ENCODE peak calls at places on chromosomes 3 and 15, in seven cellular contexts. One of them, this sample, is unnamed.

GRCh38 chr3:168034152-168034928 is 61.4 kb downstream of the GOLIM4 start:
- DNase-seq in GM23338: no peak
- DNase-seq in heart left ventricle: no peak
- DNase-seq in CD8-positive, alpha-beta T cell: no peak
- DNase-seq in upper lobe of left lung: no peak
- DNase-seq in sigmoid colon: no peak
- DNase-seq in CD4-positive, alpha-beta T cell: no peak
- DNase-seq in this sample: no peak

GRCh38 chr3:83873550-83873949 is 1085.2 kb upstream of the CADM2 start:
- DNase-seq in CD8-positive, alpha-beta T cell: no peak
- DNase-seq in heart left ventricle: no peak
- DNase-seq in upper lobe of left lung: no peak
- DNase-seq in CD4-positive, alpha-beta T cell: no peak
- DNase-seq in sigmoid colon: no peak
- DNase-seq in GM23338: no peak
- DNase-seq in this sample: no peak

GRCh38 chr3:43638594-43639447 is 17.0 kb upstream of the ANO10 start:
- DNase-seq in CD4-positive, alpha-beta T cell: peak; percentile 25
- DNase-seq in CD8-positive, alpha-beta T cell: no peak
- DNase-seq in sigmoid colon: no peak
- DNase-seq in heart left ventricle: no peak
- DNase-seq in upper lobe of left lung: peak; percentile 77
- DNase-seq in GM23338: peak; percentile 56
- DNase-seq in this sample: no peak

GRCh38 chr3:187550446-187550845 is 119.7 kb downstream of the SST start:
- DNase-seq in sigmoid colon: no peak
- DNase-seq in heart left ventricle: no peak
- DNase-seq in GM23338: no peak
- DNase-seq in upper lobe of left lung: no peak
- DNase-seq in CD8-positive, alpha-beta T cell: no peak
- DNase-seq in CD4-positive, alpha-beta T cell: no peak
- DNase-seq in this sample: no peak

GRCh38 chr3:166955549-166955948 is 424.5 kb downstream of the ZBBX start:
- DNase-seq in CD4-positive, alpha-beta T cell: no peak
- DNase-seq in CD8-positive, alpha-beta T cell: no peak
- DNase-seq in sigmoid colon: no peak
- DNase-seq in GM23338: no peak
- DNase-seq in upper lobe of left lung: no peak
- DNase-seq in heart left ventricle: no peak
- DNase-seq in this sample: no peak

GRCh38 chr15:71201471-71201870 is 86.2 kb downstream of the THSD4 start:
- DNase-seq in upper lobe of left lung: peak; percentile 71
- DNase-seq in sigmoid colon: no peak
- DNase-seq in CD8-positive, alpha-beta T cell: no peak
- DNase-seq in heart left ventricle: no peak
- DNase-seq in CD4-positive, alpha-beta T cell: no peak
- DNase-seq in GM23338: no peak
- DNase-seq in this sample: no peak

GRCh38 chr3:42061042-42061710 is 30.0 kb upstream of the TRAK1 start:
- DNase-seq in sigmoid colon: no peak
- DNase-seq in heart left ventricle: peak; percentile 42
- DNase-seq in GM23338: no peak
- DNase-seq in CD4-positive, alpha-beta T cell: no peak
- DNase-seq in CD8-positive, alpha-beta T cell: no peak
- DNase-seq in upper lobe of left lung: no peak
- DNase-seq in this sample: no peak

GRCh38 chr3:49803464-49804140 is 541 bp downstream of the INKA1 start:
- DNase-seq in GM23338: peak; percentile 76
- DNase-seq in CD4-positive, alpha-beta T cell: peak; percentile 31
- DNase-seq in upper lobe of left lung: no peak
- DNase-seq in sigmoid colon: peak; percentile 73
- DNase-seq in heart left ventricle: peak; percentile 62
- DNase-seq in CD8-positive, alpha-beta T cell: peak; percentile 65
- DNase-seq in this sample: peak; percentile 51

GRCh38 chr15:70820214-70820613 is 33.7 kb downstream of the LARP6 start:
- DNase-seq in CD4-positive, alpha-beta T cell: no peak
- DNase-seq in heart left ventricle: no peak
- DNase-seq in CD8-positive, alpha-beta T cell: no peak
- DNase-seq in upper lobe of left lung: no peak
- DNase-seq in sigmoid colon: no peak
- DNase-seq in GM23338: no peak
- DNase-seq in this sample: no peak

GRCh38 chr3:35745802-35746484 is 106.6 kb downstream of the ARPP21 start:
- DNase-seq in heart left ventricle: no peak
- DNase-seq in upper lobe of left lung: no peak
- DNase-seq in GM23338: no peak
- DNase-seq in CD8-positive, alpha-beta T cell: no peak
- DNase-seq in sigmoid colon: no peak
- DNase-seq in CD4-positive, alpha-beta T cell: no peak
- DNase-seq in this sample: no peak

GRCh38 chr3:23761440-23761896 is 44.3 kb upstream of the UBE2E1 start:
- DNase-seq in CD8-positive, alpha-beta T cell: no peak
- DNase-seq in heart left ventricle: no peak
- DNase-seq in sigmoid colon: no peak
- DNase-seq in GM23338: peak; percentile 76
- DNase-seq in upper lobe of left lung: no peak
- DNase-seq in CD4-positive, alpha-beta T cell: no peak
- DNase-seq in this sample: no peak

GRCh38 chr3:10448544-10448943 is 56.8 kb downstream of the ATP2B2 start:
- DNase-seq in CD8-positive, alpha-beta T cell: no peak
- DNase-seq in heart left ventricle: no peak
- DNase-seq in sigmoid colon: no peak
- DNase-seq in GM23338: no peak
- DNase-seq in CD4-positive, alpha-beta T cell: no peak
- DNase-seq in upper lobe of left lung: no peak
- DNase-seq in this sample: no peak
- H3K27ac ChIP-seq in CD8-positive, alpha-beta T cell: no peak overlapping the region
- H3K27ac ChIP-seq in heart left ventricle: no peak overlapping the region
- H3K27ac ChIP-seq in sigmoid colon: no peak overlapping the region
- H3K27ac ChIP-seq in GM23338: no peak overlapping the region
- H3K27ac ChIP-seq in CD4-positive, alpha-beta T cell: no peak overlapping the region
- H3K27ac ChIP-seq in upper lobe of left lung: no peak overlapping the region
- H3K27ac ChIP-seq in this sample: no peak overlapping the region

DNA sequence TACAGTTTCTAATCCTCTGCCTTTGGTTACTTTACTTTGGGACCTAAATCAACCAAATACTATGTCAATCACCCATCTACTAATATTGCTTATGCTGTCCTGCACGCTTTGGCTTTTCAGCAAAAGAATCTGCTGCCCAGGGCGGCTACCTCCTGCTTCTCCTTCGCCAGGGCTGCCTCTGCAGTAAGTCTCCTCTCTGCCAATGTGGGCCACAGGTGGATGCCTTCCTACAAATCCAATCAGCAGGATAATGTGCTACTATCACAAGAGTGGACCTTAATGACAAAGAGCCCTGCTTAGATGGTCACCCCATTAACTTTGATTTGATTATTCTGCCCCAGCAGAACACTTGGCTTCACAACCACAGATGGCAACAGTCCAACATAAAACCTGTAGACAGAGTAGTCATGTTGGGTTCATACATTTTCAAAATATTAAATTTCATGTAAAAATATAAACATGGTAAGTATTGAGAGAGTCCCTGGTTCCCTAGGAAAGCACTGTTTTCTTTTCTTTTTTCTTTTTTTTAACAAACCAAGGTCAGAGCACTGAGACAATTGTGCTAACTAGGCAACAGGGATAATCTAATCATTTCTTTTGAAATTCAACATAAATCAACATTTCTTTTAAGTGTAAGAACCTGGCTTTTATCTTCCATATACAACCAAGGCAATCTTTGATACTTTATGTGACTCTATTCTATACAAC is 298.3 kb downstream of the ZBTB20 start:
- DNase-seq in GM23338: no peak
- DNase-seq in CD8-positive, alpha-beta T cell: no peak
- DNase-seq in sigmoid colon: no peak
- DNase-seq in CD4-positive, alpha-beta T cell: no peak
- DNase-seq in heart left ventricle: no peak
- DNase-seq in upper lobe of left lung: no peak
- DNase-seq in this sample: no peak
- H3K27ac ChIP-seq in GM23338: no peak overlapping the region
- H3K27ac ChIP-seq in CD8-positive, alpha-beta T cell: no peak overlapping the region
- H3K27ac ChIP-seq in sigmoid colon: peak overlapping the region; percentile 54
- H3K27ac ChIP-seq in CD4-positive, alpha-beta T cell: no peak overlapping the region
- H3K27ac ChIP-seq in heart left ventricle: no peak overlapping the region
- H3K27ac ChIP-seq in upper lobe of left lung: no peak overlapping the region
- H3K27ac ChIP-seq in this sample: no peak overlapping the region

DNA sequence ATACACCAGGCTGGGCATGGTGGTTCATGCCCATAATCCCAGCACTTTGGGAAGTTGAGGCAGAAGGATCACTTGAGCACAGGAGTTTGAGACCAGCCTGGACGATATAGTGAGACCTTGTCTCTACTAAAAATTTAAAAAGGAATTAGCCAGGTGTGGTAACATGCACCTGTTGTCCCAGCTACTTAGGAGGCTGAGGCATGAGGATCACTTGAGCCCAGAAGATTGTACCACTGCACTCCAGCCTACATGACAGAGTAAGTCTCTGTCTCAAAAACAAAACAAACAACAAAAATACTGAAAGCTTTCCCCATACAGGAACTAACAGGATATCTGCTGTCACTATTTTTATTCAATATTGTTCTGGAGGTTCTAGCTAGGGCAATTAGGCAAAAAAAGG is 20.9 kb downstream of the GREM1 start:
- DNase-seq in CD8-positive, alpha-beta T cell: no peak
- DNase-seq in upper lobe of left lung: no peak
- DNase-seq in CD4-positive, alpha-beta T cell: no peak
- DNase-seq in sigmoid colon: no peak
- DNase-seq in heart left ventricle: no peak
- DNase-seq in GM23338: no peak
- DNase-seq in this sample: no peak
- H3K27ac ChIP-seq in CD8-positive, alpha-beta T cell: no peak overlapping the region
- H3K27ac ChIP-seq in upper lobe of left lung: no peak overlapping the region
- H3K27ac ChIP-seq in CD4-positive, alpha-beta T cell: no peak overlapping the region
- H3K27ac ChIP-seq in sigmoid colon: no peak overlapping the region
- H3K27ac ChIP-seq in heart left ventricle: no peak overlapping the region
- H3K27ac ChIP-seq in GM23338: no peak overlapping the region
- H3K27ac ChIP-seq in this sample: no peak overlapping the region

GRCh38 chr3:193895409-193895808 is 240.5 kb upstream of the HES1 start:
- DNase-seq in GM23338: no peak
- DNase-seq in sigmoid colon: no peak
- DNase-seq in heart left ventricle: no peak
- DNase-seq in CD8-positive, alpha-beta T cell: no peak
- DNase-seq in CD4-positive, alpha-beta T cell: no peak
- DNase-seq in upper lobe of left lung: no peak
- DNase-seq in this sample: no peak
- H3K27ac ChIP-seq in GM23338: no peak overlapping the region
- H3K27ac ChIP-seq in sigmoid colon: no peak overlapping the region
- H3K27ac ChIP-seq in heart left ventricle: no peak overlapping the region
- H3K27ac ChIP-seq in CD8-positive, alpha-beta T cell: no peak overlapping the region
- H3K27ac ChIP-seq in CD4-positive, alpha-beta T cell: no peak overlapping the region
- H3K27ac ChIP-seq in upper lobe of left lung: peak overlapping the region; percentile 64
- H3K27ac ChIP-seq in this sample: no peak overlapping the region

GRCh38 chr3:190996376-190996775 is 133.9 kb upstream of the GMNC start:
- DNase-seq in CD8-positive, alpha-beta T cell: no peak
- DNase-seq in GM23338: no peak
- DNase-seq in sigmoid colon: no peak
- DNase-seq in CD4-positive, alpha-beta T cell: no peak
- DNase-seq in upper lobe of left lung: no peak
- DNase-seq in heart left ventricle: no peak
- DNase-seq in this sample: no peak

GRCh38 chr3:190989213-190989612 is 126.7 kb upstream of the GMNC start:
- DNase-seq in sigmoid colon: no peak
- DNase-seq in GM23338: no peak
- DNase-seq in CD4-positive, alpha-beta T cell: no peak
- DNase-seq in upper lobe of left lung: no peak
- DNase-seq in heart left ventricle: no peak
- DNase-seq in CD8-positive, alpha-beta T cell: no peak
- DNase-seq in this sample: no peak

GRCh38 chr3:190988102-190988501 is 125.6 kb upstream of the GMNC start:
- DNase-seq in sigmoid colon: no peak
- DNase-seq in GM23338: no peak
- DNase-seq in CD4-positive, alpha-beta T cell: no peak
- DNase-seq in CD8-positive, alpha-beta T cell: no peak
- DNase-seq in heart left ventricle: no peak
- DNase-seq in upper lobe of left lung: no peak
- DNase-seq in this sample: no peak

GRCh38 chr3:190995156-190995555 is 132.7 kb upstream of the GMNC start:
- DNase-seq in CD4-positive, alpha-beta T cell: no peak
- DNase-seq in upper lobe of left lung: no peak
- DNase-seq in heart left ventricle: no peak
- DNase-seq in sigmoid colon: no peak
- DNase-seq in GM23338: no peak
- DNase-seq in CD8-positive, alpha-beta T cell: no peak
- DNase-seq in this sample: no peak

GRCh38 chr3:190990898-190991297 is 128.4 kb upstream of the GMNC start:
- DNase-seq in sigmoid colon: no peak
- DNase-seq in GM23338: no peak
- DNase-seq in CD8-positive, alpha-beta T cell: no peak
- DNase-seq in upper lobe of left lung: no peak
- DNase-seq in CD4-positive, alpha-beta T cell: no peak
- DNase-seq in heart left ventricle: no peak
- DNase-seq in this sample: no peak
- H3K27ac ChIP-seq in sigmoid colon: no peak overlapping the region
- H3K27ac ChIP-seq in GM23338: no peak overlapping the region
- H3K27ac ChIP-seq in CD8-positive, alpha-beta T cell: no peak overlapping the region
- H3K27ac ChIP-seq in upper lobe of left lung: no peak overlapping the region
- H3K27ac ChIP-seq in CD4-positive, alpha-beta T cell: no peak overlapping the region
- H3K27ac ChIP-seq in heart left ventricle: no peak overlapping the region
- H3K27ac ChIP-seq in this sample: no peak overlapping the region

DNA sequence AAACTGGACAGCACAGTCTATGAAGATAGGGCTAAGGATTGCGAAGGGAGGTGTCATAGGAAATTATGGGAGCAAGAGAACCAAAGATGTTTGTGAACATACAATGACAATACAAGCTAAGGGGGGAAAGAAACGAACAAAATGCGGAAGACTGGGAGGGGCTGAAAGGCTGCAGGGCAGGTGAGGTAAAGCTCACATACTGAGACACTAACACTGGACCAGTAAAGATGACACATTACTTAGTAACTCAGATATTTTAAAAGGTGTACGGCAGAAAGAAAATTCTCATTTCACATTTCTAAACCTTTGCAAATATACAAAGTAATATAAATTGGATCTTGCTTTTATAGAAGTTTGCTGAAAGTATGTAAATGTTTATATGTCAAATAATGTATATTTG is 10.1 kb downstream of the CLDND1 start:
- DNase-seq in CD4-positive, alpha-beta T cell: no peak
- DNase-seq in upper lobe of left lung: no peak
- DNase-seq in heart left ventricle: no peak
- DNase-seq in GM23338: no peak
- DNase-seq in sigmoid colon: no peak
- DNase-seq in CD8-positive, alpha-beta T cell: no peak
- DNase-seq in this sample: no peak
- H3K27ac ChIP-seq in CD4-positive, alpha-beta T cell: no peak overlapping the region
- H3K27ac ChIP-seq in upper lobe of left lung: no peak overlapping the region
- H3K27ac ChIP-seq in heart left ventricle: no peak overlapping the region
- H3K27ac ChIP-seq in GM23338: no peak overlapping the region
- H3K27ac ChIP-seq in sigmoid colon: no peak overlapping the region
- H3K27ac ChIP-seq in CD8-positive, alpha-beta T cell: no peak overlapping the region
- H3K27ac ChIP-seq in this sample: no peak overlapping the region

This sample was measured in CD8-positive, alpha-beta memory T cell.